ENCODE peak calls at places on chromosomes 6 and 20, in six cellular contexts. One of them, this sample, is unnamed.

GRCh38 chr6:167707686-167708500 is 118.8 kb upstream of the AFDN start:
- DNase-seq in activated T-helper 1 cell treated with Interleukin-2 at 50 U/mL for 16 hours: no peak
- DNase-seq in HT-29: no peak
- DNase-seq in stimulated activated naive B cell treated with anti-CD40 and anti-IgM and Interleukin-4, amounts not matched to agents 10 μg/mL and 1 μg/mL and 100 μg/mL, for 72 hours: no peak
- DNase-seq in activated gamma-delta T cell treated with Interleukin-2 at 50 U/mL for 16 hours: no peak
- DNase-seq in GM12892: no peak
- DNase-seq in this sample: no peak

GRCh38 chr6:149783551-149783950 is 34.0 kb downstream of the PCMT1 start:
- DNase-seq in activated T-helper 1 cell treated with Interleukin-2 at 50 U/mL for 16 hours: no peak
- DNase-seq in HT-29: no peak
- DNase-seq in stimulated activated naive B cell treated with anti-CD40 and anti-IgM and Interleukin-4, amounts not matched to agents 10 μg/mL and 1 μg/mL and 100 μg/mL, for 72 hours: no peak
- DNase-seq in activated gamma-delta T cell treated with Interleukin-2 at 50 U/mL for 16 hours: no peak
- DNase-seq in GM12892: no peak
- DNase-seq in this sample: no peak

GRCh38 chr6:157921685-157922367 is 59.8 kb upstream of the SYNJ2 start:
- DNase-seq in activated T-helper 1 cell treated with Interleukin-2 at 50 U/mL for 16 hours: no peak
- DNase-seq in HT-29: no peak
- DNase-seq in stimulated activated naive B cell treated with anti-CD40 and anti-IgM and Interleukin-4, amounts not matched to agents 10 μg/mL and 1 μg/mL and 100 μg/mL, for 72 hours: no peak
- DNase-seq in activated gamma-delta T cell treated with Interleukin-2 at 50 U/mL for 16 hours: no peak
- DNase-seq in GM12892: no peak
- DNase-seq in this sample: no peak

GRCh38 chr6:34158876-34159275 is 13.0 kb upstream of the GRM4 start:
- DNase-seq in activated T-helper 1 cell treated with Interleukin-2 at 50 U/mL for 16 hours: no peak
- DNase-seq in HT-29: no peak
- DNase-seq in stimulated activated naive B cell treated with anti-CD40 and anti-IgM and Interleukin-4, amounts not matched to agents 10 μg/mL and 1 μg/mL and 100 μg/mL, for 72 hours: no peak
- DNase-seq in activated gamma-delta T cell treated with Interleukin-2 at 50 U/mL for 16 hours: no peak
- DNase-seq in GM12892: no peak
- DNase-seq in this sample: no peak

GRCh38 chr6:33927112-33927511 is 123.3 kb upstream of the MLN start:
- DNase-seq in activated T-helper 1 cell treated with Interleukin-2 at 50 U/mL for 16 hours: no peak
- DNase-seq in HT-29: no peak
- DNase-seq in stimulated activated naive B cell treated with anti-CD40 and anti-IgM and Interleukin-4, amounts not matched to agents 10 μg/mL and 1 μg/mL and 100 μg/mL, for 72 hours: no peak
- DNase-seq in activated gamma-delta T cell treated with Interleukin-2 at 50 U/mL for 16 hours: no peak
- DNase-seq in GM12892: no peak
- DNase-seq in this sample: no peak

GRCh38 chr20:57566803-57567459 is 6.0 kb downstream of the PCK1 start:
- DNase-seq in activated T-helper 1 cell treated with Interleukin-2 at 50 U/mL for 16 hours: no peak
- DNase-seq in HT-29: no peak
- DNase-seq in stimulated activated naive B cell treated with anti-CD40 and anti-IgM and Interleukin-4, amounts not matched to agents 10 μg/mL and 1 μg/mL and 100 μg/mL, for 72 hours: no peak
- DNase-seq in activated gamma-delta T cell treated with Interleukin-2 at 50 U/mL for 16 hours: no peak
- DNase-seq in GM12892: no peak
- DNase-seq in this sample: no peak

GRCh38 chr6:99349620-99350141 is at the start of gene FAXC:
- DNase-seq in activated T-helper 1 cell treated with Interleukin-2 at 50 U/mL for 16 hours: no peak
- DNase-seq in HT-29: peak
- DNase-seq in stimulated activated naive B cell treated with anti-CD40 and anti-IgM and Interleukin-4, amounts not matched to agents 10 μg/mL and 1 μg/mL and 100 μg/mL, for 72 hours: no peak
- DNase-seq in activated gamma-delta T cell treated with Interleukin-2 at 50 U/mL for 16 hours: no peak
- DNase-seq in GM12892: peak
- DNase-seq in this sample: no peak

GRCh38 chr6:27279513-27280063 is 32.1 kb downstream of the PRSS16 start:
- DNase-seq in activated T-helper 1 cell treated with Interleukin-2 at 50 U/mL for 16 hours: no peak
- DNase-seq in HT-29: no peak
- DNase-seq in stimulated activated naive B cell treated with anti-CD40 and anti-IgM and Interleukin-4, amounts not matched to agents 10 μg/mL and 1 μg/mL and 100 μg/mL, for 72 hours: no peak
- DNase-seq in activated gamma-delta T cell treated with Interleukin-2 at 50 U/mL for 16 hours: no peak
- DNase-seq in GM12892: no peak
- DNase-seq in this sample: no peak

GRCh38 chr6:41591859-41592502 is 45.8 kb downstream of the FOXP4 start:
- DNase-seq in activated T-helper 1 cell treated with Interleukin-2 at 50 U/mL for 16 hours: peak
- DNase-seq in HT-29: peak
- DNase-seq in stimulated activated naive B cell treated with anti-CD40 and anti-IgM and Interleukin-4, amounts not matched to agents 10 μg/mL and 1 μg/mL and 100 μg/mL, for 72 hours: peak
- DNase-seq in activated gamma-delta T cell treated with Interleukin-2 at 50 U/mL for 16 hours: peak
- DNase-seq in GM12892: peak
- DNase-seq in this sample: peak

GRCh38 chr20:38387953-38388352 is 41.7 kb downstream of the LBP start:
- DNase-seq in activated T-helper 1 cell treated with Interleukin-2 at 50 U/mL for 16 hours: no peak
- DNase-seq in HT-29: peak
- DNase-seq in stimulated activated naive B cell treated with anti-CD40 and anti-IgM and Interleukin-4, amounts not matched to agents 10 μg/mL and 1 μg/mL and 100 μg/mL, for 72 hours: no peak
- DNase-seq in activated gamma-delta T cell treated with Interleukin-2 at 50 U/mL for 16 hours: no peak
- DNase-seq in GM12892: no peak
- DNase-seq in this sample: no peak

GRCh38 chr6:34745277-34746103 is 11.8 kb upstream of the SNRPC start:
- DNase-seq in activated T-helper 1 cell treated with Interleukin-2 at 50 U/mL for 16 hours: no peak
- DNase-seq in HT-29: peak
- DNase-seq in stimulated activated naive B cell treated with anti-CD40 and anti-IgM and Interleukin-4, amounts not matched to agents 10 μg/mL and 1 μg/mL and 100 μg/mL, for 72 hours: no peak
- DNase-seq in activated gamma-delta T cell treated with Interleukin-2 at 50 U/mL for 16 hours: no peak
- DNase-seq in GM12892: no peak
- DNase-seq in this sample: no peak

GRCh38 chr6:110039996-110040383 is 61.9 kb downstream of the GPR6 start:
- DNase-seq in activated T-helper 1 cell treated with Interleukin-2 at 50 U/mL for 16 hours: peak
- DNase-seq in HT-29: peak
- DNase-seq in stimulated activated naive B cell treated with anti-CD40 and anti-IgM and Interleukin-4, amounts not matched to agents 10 μg/mL and 1 μg/mL and 100 μg/mL, for 72 hours: peak
- DNase-seq in activated gamma-delta T cell treated with Interleukin-2 at 50 U/mL for 16 hours: peak
- DNase-seq in GM12892: no peak
- DNase-seq in this sample: no peak

GRCh38 chr20:21189761-21190523 is 64.1 kb downstream of the KIZ start:
- DNase-seq in activated T-helper 1 cell treated with Interleukin-2 at 50 U/mL for 16 hours: no peak
- DNase-seq in HT-29: no peak
- DNase-seq in stimulated activated naive B cell treated with anti-CD40 and anti-IgM and Interleukin-4, amounts not matched to agents 10 μg/mL and 1 μg/mL and 100 μg/mL, for 72 hours: no peak
- DNase-seq in activated gamma-delta T cell treated with Interleukin-2 at 50 U/mL for 16 hours: no peak
- DNase-seq in GM12892: no peak
- DNase-seq in this sample: no peak

GRCh38 chr20:46050885-46051284 is 21.9 kb downstream of the SLC12A5 start:
- DNase-seq in activated T-helper 1 cell treated with Interleukin-2 at 50 U/mL for 16 hours: no peak
- DNase-seq in HT-29: no peak
- DNase-seq in stimulated activated naive B cell treated with anti-CD40 and anti-IgM and Interleukin-4, amounts not matched to agents 10 μg/mL and 1 μg/mL and 100 μg/mL, for 72 hours: no peak
- DNase-seq in activated gamma-delta T cell treated with Interleukin-2 at 50 U/mL for 16 hours: no peak
- DNase-seq in GM12892: no peak
- DNase-seq in this sample: no peak

GRCh38 chr6:161292650-161293281 is 18.9 kb upstream of the AGPAT4 start:
- DNase-seq in activated T-helper 1 cell treated with Interleukin-2 at 50 U/mL for 16 hours: no peak
- DNase-seq in HT-29: no peak
- DNase-seq in stimulated activated naive B cell treated with anti-CD40 and anti-IgM and Interleukin-4, amounts not matched to agents 10 μg/mL and 1 μg/mL and 100 μg/mL, for 72 hours: no peak
- DNase-seq in activated gamma-delta T cell treated with Interleukin-2 at 50 U/mL for 16 hours: no peak
- DNase-seq in GM12892: no peak
- DNase-seq in this sample: no peak